ENCODE peak calls at places on chromosome 6, in five cellular contexts. G is GM04504; Y is central memory CD8-positive, alpha-beta T cell; D is stimulated activated CD8-positive, alpha-beta memory T cell treated with anti-CD3 and anti-CD28 coated beads, Interleukin-2, amount 100 ng/mL, for 48 hours; H is ovary. I is an unnamed sample.

GRCh38 chr6:15522026-15522425 is 140.8 kb downstream of the DTNBP1 start:
- DNase-seq in Y (no peak), D (no peak), G (no peak), H (no peak), I (no peak)

GRCh38 chr6:88982720-88983119 is 19.3 kb upstream of the RNGTT start:
- DNase-seq in D (no peak), Y (no peak), G (peak; percentile 62), H (peak; percentile 49), I (peak; percentile 26)

GRCh38 chr6:147423111-147423510 is 85.4 kb upstream of the SAMD5 start:
- DNase-seq in Y (no peak), D (no peak), G (no peak), H (no peak), I (no peak)

GRCh38 chr6:25017932-25018581 is 82.3 kb upstream of the RIPOR2 start:
- DNase-seq in Y (peak; percentile 74), H (no peak), G (no peak), D (peak; percentile 46), I (no peak)

GRCh38 chr6:158031445-158032353 is 50.0 kb downstream of the SYNJ2 start:
- DNase-seq in H (no peak), Y (no peak), G (peak; percentile 79), D (peak; percentile 63), I (no peak)

GRCh38 chr6:37990762-37991525 is 171.4 kb downstream of the ZFAND3 start:
- DNase-seq in G (peak; percentile 60), D (no peak), H (no peak), Y (no peak), I (peak; percentile 63)

GRCh38 chr6:83303426-83303825 is 110.3 kb downstream of the RWDD2A start:
- DNase-seq in G (no peak), D (no peak), Y (no peak), H (no peak), I (no peak)

GRCh38 chr6:132401941-132402275 is 633 bp upstream of the MOXD1 start:
- DNase-seq in G (no peak), Y (no peak), D (no peak), H (no peak), I (no peak)

GRCh38 chr6:83509416-83509815 is 2.9 kb upstream of the PRSS35 start:
- DNase-seq in Y (no peak), G (no peak), D (no peak), H (no peak), I (no peak)

I was measured in AG04449.